ENCODE peak calls at places on chromosomes 16 and 17, in seven cellular contexts. R is anterior cingulate cortex; P is stimulated activated CD8-positive, alpha-beta memory T cell treated with anti-CD3 and anti-CD28 coated beads, Interleukin-15, amount 100 ng/mL, for 24 hours; C is osteocyte; B is fibroblast of lung; U is LoVo; L is MCF 10A. H is an unnamed sample.
A peak's percentile ranks its signal among the peaks of the same experiment; 100 is the strongest.

GRCh38 chr16:85401370-85401916 is 211.7 kb upstream of the GSE1 start:
- DNase-seq in R (no peak), P (no peak), C (no peak), B (no peak), U (no peak), L (no peak), H (no peak)

GRCh38 chr16:56119138-56119537 is 72.2 kb upstream of the GNAO1 start:
- DNase-seq in R (no peak), P (no peak), C (no peak), B (no peak), U (no peak), L (no peak), H (no peak)

GRCh38 chr16:4111748-4112696 is 4.2 kb downstream of the ADCY9 start:
- DNase-seq in R (no peak), P (no peak), C (no peak), B (peak; percentile 23), U (no peak), L (peak; percentile 34), H (no peak)

GRCh38 chr17:1492249-1493206 is at the start of gene MYO1C:
- DNase-seq in R (no peak), P (no peak), C (no peak), B (no peak), U (no peak), L (no peak), H (no peak)

GRCh38 chr17:48734328-48735056 is 5.9 kb upstream of the HOXB13 start:
- DNase-seq in R (no peak), P (no peak), C (no peak), B (no peak), U (no peak), L (no peak), H (no peak)

GRCh38 chr16:58426095-58426494 is 33.8 kb downstream of the GINS3 start:
- DNase-seq in R (no peak), P (no peak), C (no peak), B (no peak), U (no peak), L (no peak), H (no peak)

GRCh38 chr17:43378766-43379165 is 20.0 kb upstream of the ARL4D start:
- DNase-seq in R (no peak), P (no peak), C (no peak), B (no peak), U (no peak), L (no peak), H (no peak)

GRCh38 chr17:29954405-29954804 is 13.0 kb downstream of the EFCAB5 start:
- DNase-seq in R (no peak), P (no peak), C (no peak), B (no peak), U (no peak), L (no peak), H (no peak)

GRCh38 chr17:55212880-55213279 is 51.9 kb upstream of the HLF start:
- DNase-seq in R (no peak), P (no peak), C (no peak), B (no peak), U (no peak), L (no peak), H (no peak)

GRCh38 chr17:801660-802059 is 19.5 kb downstream of the MRM3 start:
- DNase-seq in R (no peak), P (no peak), C (no peak), B (peak; percentile 62), U (no peak), L (no peak), H (no peak)

GRCh38 chr17:82177276-82177675 is 35.4 kb downstream of the CCDC57 start:
- DNase-seq in R (no peak), P (no peak), C (no peak), B (no peak), U (no peak), L (no peak), H (no peak)

GRCh38 chr16:29883987-29884386 is 15.4 kb downstream of the SEZ6L2 start:
- DNase-seq in R (no peak), P (no peak), C (no peak), B (no peak), U (no peak), L (no peak), H (no peak)

GRCh38 chr16:50037791-50038190 is 12.8 kb downstream of the CNEP1R1 start:
- DNase-seq in R (no peak), P (no peak), C (no peak), B (no peak), U (no peak), L (peak; percentile 31), H (no peak)

GRCh38 chr17:45440161-45440859 is 7.6 kb upstream of the ARHGAP27 start:
- DNase-seq in R (no peak), P (no peak), C (no peak), B (peak; percentile 7), U (peak; percentile 19), L (peak; percentile 77), H (no peak)

GRCh38 chr17:34413443-34414076 is 50.5 kb upstream of the CCL1 start:
- DNase-seq in R (no peak), P (no peak), C (no peak), B (no peak), U (no peak), L (no peak), H (no peak)

GRCh38 chr17:27741361-27741861 is 58.9 kb downstream of the NOS2 start:
- DNase-seq in R (no peak), P (no peak), C (peak; percentile 73), B (peak; percentile 6), U (no peak), L (peak; percentile 5), H (no peak)

GRCh38 chr16:31105677-31106213 is 2.4 kb upstream of the BCKDK start:
- DNase-seq in R (peak; percentile 58), P (peak; percentile 77), C (peak; percentile 92), B (peak; percentile 32), U (peak; percentile 74), L (peak; percentile 69), H (no peak)

GRCh38 chr16:85384831-85385462 is 228.2 kb upstream of the GSE1 start:
- DNase-seq in R (no peak), P (no peak), C (no peak), B (no peak), U (no peak), L (peak; percentile 91), H (no peak)

GRCh38 chr17:73534575-73534940 is 109.7 kb downstream of the SDK2 start:
- DNase-seq in R (no peak), P (no peak), C (no peak), B (no peak), U (no peak), L (no peak), H (no peak)

GRCh38 chr17:49290690-49291326 is 60.2 kb upstream of the PHOSPHO1 start:
- DNase-seq in R (no peak), P (no peak), C (peak; percentile 8), B (peak; percentile 10), U (peak; percentile 18), L (peak; percentile 47), H (no peak)

GRCh38 chr16:11587643-11588247 is 1.0 kb upstream of the LITAF start:
- DNase-seq in R (no peak), P (no peak), C (no peak), B (no peak), U (no peak), L (no peak), H (no peak)

GRCh38 chr17:30720013-30720471 is 104.5 kb downstream of the CRLF3 start:
- DNase-seq in R (no peak), P (no peak), C (peak; percentile 73), B (no peak), U (no peak), L (no peak), H (no peak)

GRCh38 chr17:60091908-60092331 is 13.2 kb upstream of the HEATR6 start:
- DNase-seq in R (no peak), P (no peak), C (no peak), B (peak; percentile 79), U (no peak), L (no peak), H (no peak)

GRCh38 chr17:63275318-63275967 is 170.7 kb downstream of the CYB561 start:
- DNase-seq in R (no peak), P (no peak), C (no peak), B (peak; percentile 99), U (peak; percentile 93), L (peak; percentile 93), H (no peak)

GRCh38 chr16:85080923-85081498 is 31.3 kb downstream of the CIBAR2 start:
- DNase-seq in R (no peak), P (no peak), C (no peak), B (no peak), U (no peak), L (no peak), H (no peak)

GRCh38 chr17:35373532-35373983 is at the start of gene SLFN11:
- DNase-seq in R (peak; percentile 7), P (peak; percentile 76), C (peak; percentile 89), B (peak; percentile 78), U (no peak), L (no peak), H (peak; percentile 74)

GRCh38 chr16:10100829-10101228 is 81.4 kb downstream of the GRIN2A start:
- DNase-seq in R (no peak), P (no peak), C (no peak), B (no peak), U (no peak), L (no peak), H (no peak)

H was measured in GOT3.